ENCODE peak calls at places on chromosomes 2 and 18, in six cellular contexts. One of them, this sample, is unnamed.

GRCh38 chr18:75170022-75170789 is 38.7 kb downstream of the PTGR3 start:
- DNase-seq in posterior vena cava: no peak
- DNase-seq in kidney tubule cell: peak
- DNase-seq in uterus: no peak
- DNase-seq in EL: no peak
- DNase-seq in OCI-LY7: no peak
- DNase-seq in this sample: no peak

GRCh38 chr2:84516234-84516986 is at the start of gene DNAH6:
- DNase-seq in kidney tubule cell: peak
- DNase-seq in posterior vena cava: peak
- DNase-seq in uterus: peak
- DNase-seq in OCI-LY7: no peak
- DNase-seq in EL: peak
- DNase-seq in this sample: peak

GRCh38 chr2:83331810-83332209 is 1127.3 kb downstream of the SUCLG1 start:
- DNase-seq in OCI-LY7: no peak
- DNase-seq in kidney tubule cell: no peak
- DNase-seq in EL: no peak
- DNase-seq in posterior vena cava: no peak
- DNase-seq in uterus: no peak
- DNase-seq in this sample: no peak

GRCh38 chr2:18585526-18585925 is 3.8 kb downstream of the NT5C1B start:
- DNase-seq in EL: peak
- DNase-seq in kidney tubule cell: no peak
- DNase-seq in posterior vena cava: no peak
- DNase-seq in uterus: no peak
- DNase-seq in OCI-LY7: no peak
- DNase-seq in this sample: peak

GRCh38 chr18:79871026-79871390 is 73.3 kb downstream of the KCNG2 start:
- DNase-seq in posterior vena cava: no peak
- DNase-seq in EL: no peak
- DNase-seq in kidney tubule cell: no peak
- DNase-seq in uterus: no peak
- DNase-seq in OCI-LY7: no peak
- DNase-seq in this sample: no peak

GRCh38 chr2:36538345-36538744 is 59.6 kb downstream of the FEZ2 start:
- DNase-seq in uterus: no peak
- DNase-seq in OCI-LY7: no peak
- DNase-seq in kidney tubule cell: no peak
- DNase-seq in EL: no peak
- DNase-seq in posterior vena cava: no peak
- DNase-seq in this sample: peak

GRCh38 chr2:216659301-216659700 is 26.1 kb downstream of the IGFBP2 start:
- DNase-seq in OCI-LY7: no peak
- DNase-seq in kidney tubule cell: no peak
- DNase-seq in EL: no peak
- DNase-seq in uterus: no peak
- DNase-seq in posterior vena cava: no peak
- DNase-seq in this sample: no peak

GRCh38 chr2:37489536-37489935 is 145.1 kb downstream of the QPCT start:
- DNase-seq in kidney tubule cell: no peak
- DNase-seq in OCI-LY7: no peak
- DNase-seq in posterior vena cava: no peak
- DNase-seq in uterus: no peak
- DNase-seq in EL: no peak
- DNase-seq in this sample: no peak

GRCh38 chr2:128554151-128554769 is 235.6 kb upstream of the HS6ST1 start:
- DNase-seq in OCI-LY7: no peak
- DNase-seq in EL: no peak
- DNase-seq in uterus: no peak
- DNase-seq in posterior vena cava: peak
- DNase-seq in kidney tubule cell: no peak
- DNase-seq in this sample: no peak

GRCh38 chr18:79934311-79935097 is 16.9 kb downstream of the SLC66A2 start:
- DNase-seq in uterus: peak
- DNase-seq in posterior vena cava: peak
- DNase-seq in kidney tubule cell: no peak
- DNase-seq in EL: no peak
- DNase-seq in OCI-LY7: no peak
- DNase-seq in this sample: no peak

GRCh38 chr2:65482971-65483370 is 50.6 kb upstream of the SPRED2 start:
- DNase-seq in posterior vena cava: no peak
- DNase-seq in OCI-LY7: no peak
- DNase-seq in kidney tubule cell: no peak
- DNase-seq in uterus: no peak
- DNase-seq in EL: no peak
- DNase-seq in this sample: no peak

GRCh38 chr2:178522950-178523595 is 42.8 kb downstream of the PLEKHA3 start:
- DNase-seq in posterior vena cava: peak
- DNase-seq in OCI-LY7: peak
- DNase-seq in uterus: peak
- DNase-seq in EL: peak
- DNase-seq in kidney tubule cell: peak
- DNase-seq in this sample: no peak